ENCODE peak calls at places on chromosome 21, in five cellular contexts. L, Y, H, C and N are unnamed samples.

GRCh38 chr21:31282095-31282709 is 61.9 kb downstream of the TIAM1 start:
- DNase-seq in L (peak; percentile 91), Y (no peak), H (no peak), C (peak; percentile 95), N (peak; percentile 69)

GRCh38 chr21:40385883-40386282 is 461.1 kb downstream of the DSCAM start:
- DNase-seq in L (no peak), Y (no peak), H (no peak), C (no peak), N (no peak)

GRCh38 chr21:34802180-34802899 is 133.5 kb downstream of the CLIC6 start:
- DNase-seq in L (no peak), Y (no peak), H (no peak), C (no peak), N (peak; percentile 94)

GRCh38 chr21:32955307-32955937 is 70.3 kb upstream of the OLIG2 start:
- DNase-seq in L (no peak), Y (no peak), H (no peak), C (no peak), N (no peak)

GRCh38 chr21:26961704-26962103 is 5.2 kb downstream of the ADAMTS5 start:
- DNase-seq in L (no peak), Y (no peak), H (peak; percentile 34), C (no peak), N (no peak)

GRCh38 chr21:34143783-34144182 is 70.4 kb downstream of the MRPS6 start:
- DNase-seq in L (no peak), Y (no peak), H (no peak), C (no peak), N (no peak)

GRCh38 chr21:36980280-36981048 is 14.0 kb upstream of the HLCS start:
- DNase-seq in L (no peak), Y (peak; percentile 66), H (peak; percentile 33), C (no peak), N (peak; percentile 34)

GRCh38 chr21:16455978-16456377 is 726.2 kb downstream of the USP25 start:
- DNase-seq in L (no peak), Y (no peak), H (no peak), C (peak; percentile 40), N (no peak)

GRCh38 chr21:44438531-44439210 is 16.6 kb upstream of the LRRC3 start:
- DNase-seq in L (no peak), Y (peak; percentile 86), H (no peak), C (no peak), N (no peak)

GRCh38 chr21:39669485-39669884 is 56.7 kb downstream of the B3GALT5 start:
- DNase-seq in L (no peak), Y (no peak), H (no peak), C (no peak), N (no peak)

GRCh38 chr21:34865922-34866271 is 183.2 kb downstream of the RUNX1 start:
- DNase-seq in L (no peak), Y (no peak), H (no peak), C (no peak), N (peak; percentile 36)

GRCh38 chr21:38669186-38669585 is 136.5 kb upstream of the ETS2 start:
- DNase-seq in L (no peak), Y (no peak), H (no peak), C (peak; percentile 37), N (peak; percentile 65)

GRCh38 chr21:31232344-31232743 is 111.7 kb downstream of the TIAM1 start:
- DNase-seq in L (no peak), Y (no peak), H (no peak), C (no peak), N (no peak)

GRCh38 chr21:25626752-25627151 is 12.3 kb upstream of the JAM2 start:
- DNase-seq in L (no peak), Y (peak; percentile 49), H (peak; percentile 48), C (no peak), N (peak; percentile 60)

GRCh38 chr21:24223625-24224024 is 1383.7 kb downstream of the MRPL39 start:
- DNase-seq in L (no peak), Y (no peak), H (no peak), C (peak; percentile 1), N (peak; percentile 49)

GRCh38 chr21:33121715-33122475 is 52.0 kb downstream of the OLIG1 start:
- DNase-seq in L (no peak), Y (no peak), H (no peak), C (peak; percentile 14), N (no peak)

GRCh38 chr21:35252831-35253230 is 203.7 kb upstream of the RUNX1 start:
- DNase-seq in L (peak; percentile 62), Y (no peak), H (no peak), C (peak; percentile 28), N (no peak)

GRCh38 chr21:43806017-43806710 is 16.8 kb downstream of the RRP1 start:
- DNase-seq in L (no peak), Y (no peak), H (no peak), C (no peak), N (no peak)

GRCh38 chr21:33949516-33950424 is 34.2 kb upstream of the ATP5PO start:
- DNase-seq in L (no peak), Y (no peak), H (no peak), C (no peak), N (no peak)

GRCh38 chr21:16079830-16080229 is 350.0 kb downstream of the USP25 start:
- DNase-seq in L (no peak), Y (no peak), H (no peak), C (peak; percentile 66), N (peak; percentile 76)

GRCh38 chr21:38506606-38507331 is 8.5 kb upstream of the ERG start:
- DNase-seq in L (no peak), Y (no peak), H (no peak), C (no peak), N (no peak)

GRCh38 chr21:45535341-45536081 is 6.7 kb downstream of the SLC19A1 start:
- DNase-seq in L (no peak), Y (peak; percentile 56), H (peak; percentile 7), C (no peak), N (no peak)
- H3K4me3 ChIP-seq in L (no peak overlapping the region), Y (no peak overlapping the region), H (no peak overlapping the region), C (no peak overlapping the region), N (no peak overlapping the region)

GRCh38 chr21:21200103-21200938 is 202.1 kb downstream of the NCAM2 start:
- DNase-seq in L (peak; percentile 57), Y (no peak), H (no peak), C (peak; percentile 98), N (peak; percentile 58)
- H3K4me3 ChIP-seq in L (no peak overlapping the region), Y (no peak overlapping the region), H (no peak overlapping the region), C (no peak overlapping the region), N (no peak overlapping the region)

GRCh38 chr21:29441651-29442050 is 142.9 kb downstream of the BACH1 start:
- DNase-seq in L (peak; percentile 40), Y (no peak), H (no peak), C (no peak), N (no peak)
- H3K4me3 ChIP-seq in L (no peak overlapping the region), Y (no peak overlapping the region), H (no peak overlapping the region), C (no peak overlapping the region), N (no peak overlapping the region)

GRCh38 chr21:42117229-42118048 is 46.3 kb downstream of the UMODL1 start:
- DNase-seq in L (peak; percentile 65), Y (peak; percentile 66), H (peak; percentile 73), C (peak; percentile 79), N (peak; percentile 74)
- H3K4me3 ChIP-seq in L (peak overlapping the region; percentile 24), Y (no peak overlapping the region), H (peak overlapping the region; percentile 21), C (no peak overlapping the region), N (no peak overlapping the region)